ENCODE peak calls at places on chromosomes 11 and 22, in five cellular contexts. One of them, this sample, is unnamed.

GRCh38 chr11:107198490-107199007 is 180.3 kb upstream of the GUCY1A2 start:
- DNase-seq in mesendoderm: no peak
- DNase-seq in SK-N-SH: no peak
- DNase-seq in stomach: no peak
- DNase-seq in CD8-positive, alpha-beta memory T cell: no peak
- DNase-seq in this sample: no peak

GRCh38 chr11:119380160-119380815 is 1.2 kb downstream of the USP2 start:
- DNase-seq in mesendoderm: no peak
- DNase-seq in stomach: no peak
- DNase-seq in SK-N-SH: peak; percentile 6
- DNase-seq in CD8-positive, alpha-beta memory T cell: peak; percentile 37
- DNase-seq in this sample: no peak

GRCh38 chr11:92501346-92501745 is 276.7 kb downstream of the FAT3 start:
- DNase-seq in SK-N-SH: no peak
- DNase-seq in stomach: no peak
- DNase-seq in CD8-positive, alpha-beta memory T cell: no peak
- DNase-seq in mesendoderm: no peak
- DNase-seq in this sample: no peak

GRCh38 chr11:120566176-120566575 is 54.6 kb downstream of the GRIK4 start:
- DNase-seq in CD8-positive, alpha-beta memory T cell: no peak
- DNase-seq in SK-N-SH: no peak
- DNase-seq in stomach: no peak
- DNase-seq in mesendoderm: peak; percentile 95
- DNase-seq in this sample: no peak

GRCh38 chr22:28956506-28956905 is 73.1 kb downstream of the ZNRF3 start:
- DNase-seq in CD8-positive, alpha-beta memory T cell: no peak
- DNase-seq in stomach: no peak
- DNase-seq in SK-N-SH: no peak
- DNase-seq in mesendoderm: no peak
- DNase-seq in this sample: no peak

GRCh38 chr22:41417622-41418390 is 28.8 kb downstream of the TOB2 start:
- DNase-seq in mesendoderm: no peak
- DNase-seq in SK-N-SH: no peak
- DNase-seq in CD8-positive, alpha-beta memory T cell: no peak
- DNase-seq in stomach: peak; percentile 99
- DNase-seq in this sample: no peak

GRCh38 chr11:8099291-8099899 is 18.4 kb downstream of the TUB start:
- DNase-seq in mesendoderm: peak; percentile 80
- DNase-seq in SK-N-SH: peak; percentile 69
- DNase-seq in stomach: peak; percentile 85
- DNase-seq in CD8-positive, alpha-beta memory T cell: peak; percentile 74
- DNase-seq in this sample: peak; percentile 54

GRCh38 chr11:133922078-133922870 is 34.5 kb downstream of the IGSF9B start:
- DNase-seq in stomach: no peak
- DNase-seq in CD8-positive, alpha-beta memory T cell: no peak
- DNase-seq in mesendoderm: no peak
- DNase-seq in SK-N-SH: no peak
- DNase-seq in this sample: no peak

GRCh38 chr11:24575392-24575791 is 78.5 kb downstream of the LUZP2 start:
- DNase-seq in CD8-positive, alpha-beta memory T cell: no peak
- DNase-seq in mesendoderm: no peak
- DNase-seq in SK-N-SH: no peak
- DNase-seq in stomach: no peak
- DNase-seq in this sample: no peak

GRCh38 chr11:120564573-120565301 is 53.2 kb downstream of the GRIK4 start:
- DNase-seq in CD8-positive, alpha-beta memory T cell: no peak
- DNase-seq in mesendoderm: peak; percentile 76
- DNase-seq in SK-N-SH: peak; percentile 68
- DNase-seq in stomach: no peak
- DNase-seq in this sample: no peak

GRCh38 chr11:35178862-35179261 is 39.9 kb downstream of the CD44 start:
- DNase-seq in stomach: no peak
- DNase-seq in CD8-positive, alpha-beta memory T cell: no peak
- DNase-seq in SK-N-SH: no peak
- DNase-seq in mesendoderm: no peak
- DNase-seq in this sample: no peak

GRCh38 chr22:38755155-38755910 is 465 bp downstream of the SUN2 start:
- DNase-seq in mesendoderm: peak; percentile 61
- DNase-seq in CD8-positive, alpha-beta memory T cell: peak; percentile 71
- DNase-seq in SK-N-SH: peak; percentile 80
- DNase-seq in stomach: peak; percentile 97
- DNase-seq in this sample: peak; percentile 86

GRCh38 chr22:28297504-28297903 is 378.4 kb upstream of the PITPNB start:
- DNase-seq in mesendoderm: no peak
- DNase-seq in stomach: no peak
- DNase-seq in SK-N-SH: no peak
- DNase-seq in CD8-positive, alpha-beta memory T cell: no peak
- DNase-seq in this sample: peak; percentile 15

GRCh38 chr11:44266056-44266780 is 43.7 kb downstream of the ALX4 start:
- DNase-seq in mesendoderm: peak; percentile 26
- DNase-seq in SK-N-SH: no peak
- DNase-seq in stomach: no peak
- DNase-seq in CD8-positive, alpha-beta memory T cell: no peak
- DNase-seq in this sample: no peak

GRCh38 chr22:23245799-23246136 is 65.5 kb downstream of the BCR start:
- DNase-seq in SK-N-SH: no peak
- DNase-seq in stomach: no peak
- DNase-seq in CD8-positive, alpha-beta memory T cell: no peak
- DNase-seq in mesendoderm: no peak
- DNase-seq in this sample: no peak

GRCh38 chr11:101034076-101034475 is 95.5 kb downstream of the PGR start:
- DNase-seq in CD8-positive, alpha-beta memory T cell: no peak
- DNase-seq in mesendoderm: no peak
- DNase-seq in SK-N-SH: no peak
- DNase-seq in stomach: peak; percentile 38
- DNase-seq in this sample: no peak

GRCh38 chr11:11464555-11464954 is 111.5 kb upstream of the CSNK2A3 start:
- DNase-seq in mesendoderm: no peak
- DNase-seq in SK-N-SH: no peak
- DNase-seq in stomach: no peak
- DNase-seq in CD8-positive, alpha-beta memory T cell: no peak
- DNase-seq in this sample: no peak

GRCh38 chr22:44243761-44244160 is 63.0 kb downstream of the PARVG start:
- DNase-seq in SK-N-SH: no peak
- DNase-seq in stomach: peak; percentile 20
- DNase-seq in CD8-positive, alpha-beta memory T cell: no peak
- DNase-seq in mesendoderm: no peak
- DNase-seq in this sample: peak; percentile 21

GRCh38 chr22:24175160-24175808 is 6.0 kb upstream of the SUSD2 start:
- DNase-seq in CD8-positive, alpha-beta memory T cell: peak; percentile 78
- DNase-seq in stomach: peak; percentile 83
- DNase-seq in SK-N-SH: peak; percentile 91
- DNase-seq in mesendoderm: peak; percentile 84
- DNase-seq in this sample: peak; percentile 64

GRCh38 chr11:65502274-65502851 is 3.5 kb downstream of the MALAT1 start:
- DNase-seq in mesendoderm: peak; percentile 46
- DNase-seq in CD8-positive, alpha-beta memory T cell: no peak
- DNase-seq in SK-N-SH: no peak
- DNase-seq in stomach: no peak
- DNase-seq in this sample: peak; percentile 79

GRCh38 chr22:41800348-41801146 is at the start of gene CCDC134:
- DNase-seq in CD8-positive, alpha-beta memory T cell: peak; percentile 94
- DNase-seq in SK-N-SH: peak; percentile 93
- DNase-seq in stomach: peak; percentile 94
- DNase-seq in mesendoderm: peak; percentile 89
- DNase-seq in this sample: peak; percentile 90

GRCh38 chr11:132119573-132119972 is 749.2 kb downstream of the NTM start:
- DNase-seq in CD8-positive, alpha-beta memory T cell: no peak
- DNase-seq in mesendoderm: no peak
- DNase-seq in stomach: no peak
- DNase-seq in SK-N-SH: no peak
- DNase-seq in this sample: no peak

GRCh38 chr22:24944224-24944937 is 2.1 kb downstream of the LHFPL7 start:
- DNase-seq in SK-N-SH: no peak
- DNase-seq in stomach: no peak
- DNase-seq in mesendoderm: no peak
- DNase-seq in CD8-positive, alpha-beta memory T cell: no peak
- DNase-seq in this sample: no peak

GRCh38 chr11:21556936-21557335 is 635.9 kb upstream of the ANO5 start:
- DNase-seq in mesendoderm: no peak
- DNase-seq in CD8-positive, alpha-beta memory T cell: no peak
- DNase-seq in stomach: no peak
- DNase-seq in SK-N-SH: peak; percentile 6
- DNase-seq in this sample: no peak

GRCh38 chr22:44758970-44759365 is 6.6 kb downstream of the ARHGAP8 start:
- DNase-seq in SK-N-SH: no peak
- DNase-seq in CD8-positive, alpha-beta memory T cell: no peak
- DNase-seq in stomach: no peak
- DNase-seq in mesendoderm: no peak
- DNase-seq in this sample: peak; percentile 16

GRCh38 chr11:33722579-33723234 is 13.5 kb downstream of the CD59 start:
- DNase-seq in CD8-positive, alpha-beta memory T cell: no peak
- DNase-seq in stomach: no peak
- DNase-seq in mesendoderm: peak; percentile 53
- DNase-seq in SK-N-SH: no peak
- DNase-seq in this sample: peak; percentile 81

GRCh38 chr22:24170189-24170588 is 11.1 kb upstream of the SUSD2 start:
- DNase-seq in mesendoderm: no peak
- DNase-seq in CD8-positive, alpha-beta memory T cell: no peak
- DNase-seq in stomach: no peak
- DNase-seq in SK-N-SH: peak; percentile 59
- DNase-seq in this sample: no peak

GRCh38 chr11:93903989-93904388 is 53.6 kb upstream of the VSTM5 start:
- DNase-seq in CD8-positive, alpha-beta memory T cell: no peak
- DNase-seq in stomach: no peak
- DNase-seq in mesendoderm: peak; percentile 70
- DNase-seq in SK-N-SH: no peak
- DNase-seq in this sample: no peak

GRCh38 chr11:116563028-116563712 is 209.6 kb downstream of the BUD13 start:
- DNase-seq in CD8-positive, alpha-beta memory T cell: no peak
- DNase-seq in mesendoderm: no peak
- DNase-seq in stomach: no peak
- DNase-seq in SK-N-SH: no peak
- DNase-seq in this sample: no peak

DNA sequence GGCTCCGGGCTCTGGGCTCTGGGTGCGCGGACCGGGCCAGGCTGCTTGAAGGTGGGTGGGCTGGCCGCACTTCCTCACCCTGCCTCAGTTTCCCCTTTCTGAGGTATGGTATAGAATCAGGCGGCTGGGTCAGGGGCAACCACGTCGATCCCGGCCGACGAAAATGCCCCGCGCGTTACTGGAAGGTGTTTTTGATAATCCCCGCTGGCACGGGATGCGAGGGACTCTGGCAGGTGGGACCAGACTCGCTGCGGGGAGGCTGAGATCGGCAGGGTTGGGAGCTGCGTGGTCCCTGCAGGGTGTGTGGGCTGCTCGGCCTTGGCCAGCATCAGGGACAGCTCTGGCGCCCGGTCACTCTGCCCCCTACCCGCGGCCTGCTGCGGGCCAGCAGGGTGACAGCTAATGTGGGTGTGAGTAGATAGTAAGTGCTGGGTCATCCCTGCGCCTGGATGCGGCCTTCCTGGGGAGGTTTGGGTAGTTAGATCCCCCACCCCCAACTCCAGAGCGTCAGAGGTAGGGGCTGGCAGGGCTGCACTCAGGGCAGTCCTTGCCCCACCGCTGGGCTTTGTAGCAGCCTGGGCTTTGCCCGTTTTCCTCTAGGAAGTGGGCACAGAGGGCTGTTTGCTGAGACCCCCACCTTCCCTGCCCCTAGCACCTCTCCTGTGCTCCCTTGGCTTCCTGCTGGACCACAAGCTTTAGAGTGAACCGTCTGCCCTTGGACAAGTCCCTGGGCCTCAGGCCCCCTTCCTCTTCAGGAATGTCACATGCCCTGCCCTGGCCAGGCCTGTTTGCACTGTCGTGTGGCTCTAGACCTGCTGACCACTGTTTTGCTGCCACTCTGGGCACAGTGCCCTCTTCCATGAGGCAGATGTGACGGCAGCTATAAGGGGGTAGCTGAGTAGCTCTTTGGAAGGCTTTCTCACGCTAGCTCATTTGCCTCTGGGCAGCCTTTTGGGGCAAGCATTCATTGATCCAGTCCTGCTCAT is 579 bp downstream of the TANGO2 start:
- DNase-seq in CD8-positive, alpha-beta memory T cell: peak; percentile 47
- DNase-seq in SK-N-SH: peak; percentile 75
- DNase-seq in stomach: peak; percentile 85
- DNase-seq in mesendoderm: no peak
- DNase-seq in this sample: peak; percentile 51
- H3K4me1 ChIP-seq in CD8-positive, alpha-beta memory T cell: peaks cover 46% of the 10 kb centered on the region
- H3K4me1 ChIP-seq in SK-N-SH: peaks cover 27% of the 10 kb centered on the region
- H3K4me1 ChIP-seq in stomach: peaks cover 51% of the 10 kb centered on the region
- H3K4me1 ChIP-seq in mesendoderm: peaks cover 2% of the 10 kb centered on the region
- H3K4me1 ChIP-seq in this sample: peaks cover 27% of the 10 kb centered on the region

GRCh38 chr22:35914357-35914664 is 114.3 kb downstream of the RBFOX2 start:
- DNase-seq in mesendoderm: no peak
- DNase-seq in CD8-positive, alpha-beta memory T cell: no peak
- DNase-seq in SK-N-SH: no peak
- DNase-seq in stomach: no peak
- DNase-seq in this sample: no peak
- H3K27ac ChIP-seq in mesendoderm: no peak overlapping the region
- H3K27ac ChIP-seq in CD8-positive, alpha-beta memory T cell: no peak overlapping the region
- H3K27ac ChIP-seq in SK-N-SH: peak overlapping the region; percentile 65
- H3K27ac ChIP-seq in stomach: peak overlapping the region; percentile 77
- H3K27ac ChIP-seq in this sample: no peak overlapping the region

GRCh38 chr22:40178417-40179409 is 988 bp downstream of the TNRC6B start:
- DNase-seq in CD8-positive, alpha-beta memory T cell: no peak
- DNase-seq in stomach: no peak
- DNase-seq in mesendoderm: peak; percentile 94
- DNase-seq in SK-N-SH: peak; percentile 16
- DNase-seq in this sample: peak; percentile 68
- H3K4me1 ChIP-seq in CD8-positive, alpha-beta memory T cell: peaks cover 61% of the 10 kb centered on the region
- H3K4me1 ChIP-seq in stomach: peaks cover 74% of the 10 kb centered on the region
- H3K4me1 ChIP-seq in mesendoderm: peaks cover 7% of the 10 kb centered on the region
- H3K4me1 ChIP-seq in SK-N-SH: peaks cover 13% of the 10 kb centered on the region
- H3K4me1 ChIP-seq in this sample: peaks cover 54% of the 10 kb centered on the region

GRCh38 chr11:46600162-46600561 is 6.3 kb upstream of the AMBRA1 start:
- DNase-seq in mesendoderm: no peak
- DNase-seq in CD8-positive, alpha-beta memory T cell: no peak
- DNase-seq in SK-N-SH: no peak
- DNase-seq in stomach: no peak
- DNase-seq in this sample: no peak
- H3K27ac ChIP-seq in mesendoderm: no peak overlapping the region
- H3K27ac ChIP-seq in CD8-positive, alpha-beta memory T cell: no peak overlapping the region
- H3K27ac ChIP-seq in SK-N-SH: no peak overlapping the region
- H3K27ac ChIP-seq in stomach: no peak overlapping the region
- H3K27ac ChIP-seq in this sample: no peak overlapping the region

GRCh38 chr11:128462802-128463385 is 124.5 kb downstream of the ETS1 start:
- DNase-seq in SK-N-SH: no peak
- DNase-seq in mesendoderm: peak; percentile 90
- DNase-seq in CD8-positive, alpha-beta memory T cell: no peak
- DNase-seq in stomach: no peak
- DNase-seq in this sample: no peak
- H3K4me1 ChIP-seq in SK-N-SH: peaks cover 19% of the 10 kb centered on the region
- H3K4me1 ChIP-seq in mesendoderm: peaks cover 4% of the 10 kb centered on the region
- H3K4me1 ChIP-seq in CD8-positive, alpha-beta memory T cell: peaks cover 84% of the 10 kb centered on the region
- H3K4me1 ChIP-seq in stomach: peaks cover 47% of the 10 kb centered on the region
- H3K4me1 ChIP-seq in this sample: peaks cover 39% of the 10 kb centered on the region

GRCh38 chr11:62553839-62554361 is 7.3 kb upstream of the AHNAK start:
- DNase-seq in CD8-positive, alpha-beta memory T cell: no peak
- DNase-seq in mesendoderm: no peak
- DNase-seq in stomach: no peak
- DNase-seq in SK-N-SH: no peak
- DNase-seq in this sample: peak; percentile 90
- H3K27ac ChIP-seq in CD8-positive, alpha-beta memory T cell: peak overlapping the region; percentile 95
- H3K27ac ChIP-seq in mesendoderm: no peak overlapping the region
- H3K27ac ChIP-seq in stomach: peak overlapping the region; percentile 94
- H3K27ac ChIP-seq in SK-N-SH: peak overlapping the region; percentile 97
- H3K27ac ChIP-seq in this sample: peak overlapping the region; percentile 96

This sample was measured in SJSA1.